ENCODE peak calls at places on chromosomes 12 and 14, in four cellular contexts. P is PC-3, C is right lobe of liver, W is heart left ventricle. U is an unnamed sample.
A peak's percentile ranks its signal among the peaks of the same experiment; 100 is the strongest.

GRCh38 chr12:132600048-132601032 is 10.0 kb downstream of the LRCOL1 start:
- DNase-seq in C (peak; percentile 81), P (peak; percentile 76), W (peak; percentile 62), U (peak; percentile 75)

GRCh38 chr12:89538902-89539301 is 13.1 kb upstream of the POC1B start:
- DNase-seq in W (no peak), P (no peak), C (no peak), U (no peak)

GRCh38 chr12:94230357-94230905 is 82.1 kb downstream of the PLXNC1 start:
- DNase-seq in W (no peak), C (no peak), P (no peak), U (no peak)

GRCh38 chr14:102187044-102187443 is 47.3 kb downstream of the WDR20 start:
- DNase-seq in W (no peak), C (no peak), P (peak; percentile 65), U (no peak)

GRCh38 chr14:71730471-71730870 is 201.8 kb upstream of the RGS6 start:
- DNase-seq in P (no peak), C (no peak), W (no peak), U (no peak)

GRCh38 chr12:48853228-48853688 is 1.3 kb upstream of the DDX23 start:
- DNase-seq in C (peak; percentile 67), P (peak; percentile 96), W (peak; percentile 82), U (no peak)

GRCh38 chr12:54215990-54216579 is 27.3 kb upstream of the SMUG1 start:
- DNase-seq in P (no peak), C (no peak), W (no peak), U (peak; percentile 46)

GRCh38 chr12:6494968-6495367 is 1.1 kb downstream of the NCAPD2 start:
- DNase-seq in P (peak; percentile 9), W (no peak), C (no peak), U (no peak)

GRCh38 chr14:60087664-60088063 is 4.1 kb upstream of the PCNX4 start:
- DNase-seq in W (no peak), C (no peak), P (no peak), U (no peak)

GRCh38 chr14:87785868-87786267 is 207.1 kb downstream of the GALC start:
- DNase-seq in W (no peak), C (no peak), P (no peak), U (no peak)

GRCh38 chr12:15830538-15830937 is 41.4 kb upstream of the EPS8 start:
- DNase-seq in C (no peak), W (no peak), P (no peak), U (no peak)

GRCh38 chr12:57224973-57225679 is 4.4 kb upstream of the SHMT2 start:
- DNase-seq in W (no peak), C (peak; percentile 79), P (no peak), U (peak; percentile 83)

GRCh38 chr14:89417111-89417468 is at the start of gene FOXN3:
- DNase-seq in P (peak; percentile 90), W (peak; percentile 96), C (peak; percentile 93), U (peak; percentile 95)

GRCh38 chr14:89416002-89416995 is 734 bp downstream of the FOXN3 start:
- DNase-seq in W (peak; percentile 99), C (peak; percentile 97), P (peak; percentile 98), U (peak; percentile 99)

GRCh38 chr14:89418452-89418851 is 1.4 kb upstream of the FOXN3 start:
- DNase-seq in W (no peak), P (no peak), C (no peak), U (no peak)

GRCh38 chr14:89418976-89419375 is 1.9 kb upstream of the FOXN3 start:
- DNase-seq in C (no peak), P (no peak), W (no peak), U (no peak)

GRCh38 chr14:89417469-89418225 is 614 bp upstream of the FOXN3 start:
- DNase-seq in P (peak; percentile 80), C (peak; percentile 67), W (peak; percentile 60), U (peak; percentile 74)
- H3K4me1 ChIP-seq in P (peaks cover 33% of the 10 kb centered on the region), C (no peaks in the 10 kb centered on the region), W (peaks cover 34% of the 10 kb centered on the region), U (peaks cover 35% of the 10 kb centered on the region)

GRCh38 chr12:123427036-123427769 is 9.3 kb downstream of the RILPL2 start:
- DNase-seq in P (no peak), C (no peak), W (no peak), U (no peak)
- H3K4me3 ChIP-seq in P (no peak overlapping the region), C (no peak overlapping the region), W (no peak overlapping the region), U (no peak overlapping the region)

GRCh38 chr12:76922821-76923315 is 44.0 kb upstream of the CSRP2 start:
- DNase-seq in W (no peak), P (no peak), C (no peak), U (no peak)

GRCh38 chr12:76929499-76929898 is 50.7 kb upstream of the CSRP2 start:
- DNase-seq in P (no peak), C (no peak), W (no peak), U (no peak)

GRCh38 chr12:76921891-76922664 is 43.3 kb upstream of the CSRP2 start:
- DNase-seq in P (no peak), W (no peak), C (no peak), U (no peak)

DNA sequence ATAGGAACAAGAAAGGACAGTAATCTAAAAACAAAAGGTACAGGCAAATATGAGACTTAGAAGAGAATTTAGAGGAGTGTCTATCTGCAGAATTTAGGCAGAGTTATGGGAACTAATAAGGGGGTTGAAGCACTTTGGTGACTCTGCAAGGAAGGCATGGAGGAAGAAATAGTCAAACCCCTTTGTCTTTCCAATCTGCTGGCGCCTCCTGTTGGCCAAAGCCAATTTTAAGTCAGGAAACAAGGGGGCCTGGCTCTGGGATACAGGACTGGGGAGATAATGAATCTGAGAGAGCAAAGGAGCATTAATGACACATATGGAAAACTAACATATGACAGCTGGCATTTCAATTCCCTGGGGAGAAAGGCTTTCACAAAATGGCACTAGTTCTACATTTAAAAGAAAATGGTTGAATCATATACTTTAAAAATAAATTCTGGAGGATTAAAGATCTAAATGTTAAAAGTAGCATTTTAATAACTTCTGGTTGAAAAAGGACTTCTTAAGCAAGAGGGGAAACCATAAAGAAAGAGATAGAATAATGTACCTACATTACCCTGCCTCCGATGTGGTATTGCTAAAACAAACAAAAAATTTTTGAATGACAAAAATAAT is 48.5 kb upstream of the CSRP2 start:
- DNase-seq in C (peak; percentile 46), W (no peak), P (peak; percentile 70), U (no peak)
- H3K36me3 ChIP-seq in C (no peaks in the 10 kb centered on the region), W (no peaks in the 10 kb centered on the region), P (no peaks in the 10 kb centered on the region), U (no peaks in the 10 kb centered on the region)

GRCh38 chr14:105480165-105480564 is 5.5 kb downstream of the CRIP2 start:
- DNase-seq in W (no peak), P (no peak), C (no peak), U (peak; percentile 51)
- H3K4me1 ChIP-seq in W (peaks cover 90% of the 10 kb centered on the region), P (peaks cover 56% of the 10 kb centered on the region), C (peaks cover 10% of the 10 kb centered on the region), U (peaks cover 62% of the 10 kb centered on the region)

DNA sequence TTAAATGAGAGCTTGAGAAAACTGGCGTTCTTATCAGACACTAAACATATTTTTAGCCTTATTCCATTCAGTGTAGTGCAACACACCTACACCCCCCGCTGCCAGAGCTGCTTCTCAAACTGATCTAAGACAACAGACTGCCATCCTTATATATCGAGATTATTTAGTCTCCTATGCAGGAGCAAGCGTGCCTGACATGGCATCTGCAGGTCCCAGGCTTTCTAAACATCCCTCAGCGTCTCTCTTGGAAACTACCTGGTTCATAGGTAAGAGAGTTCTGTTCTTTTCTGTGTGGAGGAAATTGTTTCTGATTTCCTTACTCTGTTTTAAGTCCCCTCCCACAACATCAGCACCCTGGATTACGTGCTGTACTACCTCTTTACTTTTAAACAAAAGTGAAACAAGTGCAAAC is 117.1 kb upstream of the PTPRB start:
- DNase-seq in W (no peak), C (no peak), P (peak; percentile 57), U (no peak)
- H3K4me3 ChIP-seq in W (no peak overlapping the region), C (no peak overlapping the region), P (peak overlapping the region; percentile 66), U (no peak overlapping the region)

GRCh38 chr12:51977320-51977753 is 25.8 kb downstream of the ACVR1B start:
- DNase-seq in W (no peak), P (no peak), C (peak; percentile 39), U (no peak)
- H3K36me3 ChIP-seq in W (no peaks in the 10 kb centered on the region), P (no peaks in the 10 kb centered on the region), C (no peaks in the 10 kb centered on the region), U (no peaks in the 10 kb centered on the region)

U was measured in mucosa of descending colon.